ENCODE peak calls at places on chromosomes 6 and 20, in five cellular contexts. S is cardiac fibroblast, K is lower lobe of right lung, V is astrocyte, O is body of pancreas. G is an unnamed sample.

GRCh38 chr6:56076033-56076432 is 171.3 kb downstream of the COL21A1 start:
- DNase-seq in S (peak), K (no peak), V (no peak), O (no peak), G (no peak)

GRCh38 chr20:12058201-12058600 is 140.5 kb downstream of the BTBD3 start:
- DNase-seq in S (peak), K (no peak), V (peak), O (no peak), G (no peak)

GRCh38 chr6:14284969-14285368 is 167.4 kb downstream of the CD83 start:
- DNase-seq in S (no peak), K (no peak), V (no peak), O (no peak), G (no peak)

GRCh38 chr20:63501818-63502670 is 3.2 kb upstream of the EEF1A2 start:
- DNase-seq in S (no peak), K (no peak), V (no peak), O (no peak), G (no peak)

GRCh38 chr20:36975085-36975829 is 23.7 kb upstream of the SAMHD1 start:
- DNase-seq in S (no peak), K (no peak), V (no peak), O (no peak), G (no peak)

GRCh38 chr20:58573257-58573656 is 58.1 kb upstream of the APCDD1L start:
- DNase-seq in S (no peak), K (no peak), V (no peak), O (no peak), G (no peak)

GRCh38 chr20:25294459-25295385 is 46.8 kb downstream of the PYGB start:
- DNase-seq in S (peak), K (no peak), V (peak), O (no peak), G (peak)

GRCh38 chr6:31272431-31272830 is 539 bp upstream of the HLA-C start:
- DNase-seq in S (peak), K (no peak), V (no peak), O (no peak), G (peak)

GRCh38 chr6:51568771-51569170 is 518.6 kb downstream of the PKHD1 start:
- DNase-seq in S (no peak), K (no peak), V (no peak), O (no peak), G (peak)

GRCh38 chr6:36101691-36102090 is 28.6 kb upstream of the MAPK13 start:
- DNase-seq in S (no peak), K (no peak), V (no peak), O (no peak), G (no peak)

GRCh38 chr20:37897008-37897548 is 5.8 kb upstream of the VSTM2L start:
- DNase-seq in S (peak), K (no peak), V (no peak), O (no peak), G (no peak)

GRCh38 chr6:67880939-67881705 is 754.0 kb upstream of the ADGRB3 start:
- DNase-seq in S (peak), K (no peak), V (peak), O (no peak), G (no peak)

GRCh38 chr20:51366155-51366886 is 176.2 kb downstream of the NFATC2 start:
- DNase-seq in S (peak), K (no peak), V (peak), O (peak), G (peak)

GRCh38 chr6:20833881-20834515 is 299.7 kb downstream of the CDKAL1 start:
- DNase-seq in S (no peak), K (no peak), V (no peak), O (no peak), G (peak)

GRCh38 chr6:40848038-40848437 is 191.0 kb downstream of the UNC5CL start:
- DNase-seq in S (no peak), K (no peak), V (no peak), O (no peak), G (no peak)

GRCh38 chr20:63309261-63310071 is 16.5 kb downstream of the COL20A1 start:
- DNase-seq in S (peak), K (no peak), V (no peak), O (peak), G (peak)

GRCh38 chr6:108581237-108581931 is 20.7 kb downstream of the FOXO3 start:
- DNase-seq in S (peak), K (no peak), V (peak), O (no peak), G (peak)

GRCh38 chr20:62816879-62817873 is at the start of gene COL9A3:
- DNase-seq in S (no peak), K (no peak), V (no peak), O (no peak), G (no peak)

GRCh38 chr20:53956013-53956715 is 114.2 kb downstream of the BCAS1 start:
- DNase-seq in S (no peak), K (no peak), V (no peak), O (no peak), G (no peak)

GRCh38 chr20:53959849-53960585 is 110.4 kb downstream of the BCAS1 start:
- DNase-seq in S (peak), K (no peak), V (peak), O (no peak), G (no peak)

GRCh38 chr20:53954734-53955658 is 115.4 kb downstream of the BCAS1 start:
- DNase-seq in S (no peak), K (no peak), V (no peak), O (no peak), G (no peak)

GRCh38 chr20:53958240-53958639 is 112.2 kb downstream of the BCAS1 start:
- DNase-seq in S (no peak), K (no peak), V (no peak), O (no peak), G (no peak)

GRCh38 chr20:53957421-53958172 is 112.8 kb downstream of the BCAS1 start:
- DNase-seq in S (peak), K (no peak), V (peak), O (no peak), G (no peak)
- TF ChIP-seq CTCF in S (peak), K (no peak), V (no peak), O (no peak), G (no peak)

GRCh38 chr6:701696-702479 is 8.9 kb upstream of the EXOC2 start:
- DNase-seq in S (no peak), K (no peak), V (no peak), O (no peak), G (no peak)
- TF ChIP-seq CTCF in S (no peak), K (no peak), V (no peak), O (no peak), G (no peak)

GRCh38 chr6:90434096-90434495 is 137.5 kb upstream of the BACH2 start:
- DNase-seq in S (no peak), K (no peak), V (no peak), O (no peak), G (no peak)
- TF ChIP-seq CTCF in S (no peak), K (no peak), V (no peak), O (no peak), G (peak)

GRCh38 chr6:24667378-24667803 is 514 bp downstream of the ACOT13 start:
- DNase-seq in S (peak), K (no peak), V (no peak), O (no peak), G (no peak)
- TF ChIP-seq CTCF in S (no peak), K (no peak), V (no peak), O (no peak), G (no peak)

GRCh38 chr20:43655937-43656336 is 11.0 kb upstream of the MYBL2 start:
- DNase-seq in S (no peak), K (no peak), V (no peak), O (no peak), G (no peak)

GRCh38 chr20:43653966-43654365 is 12.9 kb upstream of the MYBL2 start:
- DNase-seq in S (no peak), K (no peak), V (no peak), O (peak), G (no peak)

GRCh38 chr20:43658068-43658722 is 8.7 kb upstream of the MYBL2 start:
- DNase-seq in S (peak), K (no peak), V (peak), O (no peak), G (peak)

GRCh38 chr20:43662943-43663655 is 3.8 kb upstream of the MYBL2 start:
- DNase-seq in S (peak), K (no peak), V (no peak), O (no peak), G (peak)

GRCh38 chr20:43658723-43659419 is 8.0 kb upstream of the MYBL2 start:
- DNase-seq in S (no peak), K (no peak), V (no peak), O (no peak), G (no peak)
- TF ChIP-seq CTCF in S (no peak), K (no peak), V (no peak), O (no peak), G (no peak)

G was measured in MCF 10A.